ENCODE peak calls at places on chromosomes 7 and 10, in nine cellular contexts. One of them, this sample, is unnamed.

GRCh38 chr7:28662236-28662635 is 249.9 kb downstream of the CREB5 start:
- DNase-seq in GM12865: peak; percentile 22
- DNase-seq in kidney: no peak
- DNase-seq in uterus: no peak
- DNase-seq in ascending aorta: no peak
- DNase-seq in colonic mucosa: no peak
- DNase-seq in IMR-90: no peak
- DNase-seq in tibial nerve: no peak
- DNase-seq in GM12864: no peak
- DNase-seq in this sample: no peak

GRCh38 chr10:71390921-71391690 is 5.6 kb upstream of the CDH23 start:
- DNase-seq in kidney: no peak
- DNase-seq in uterus: no peak
- DNase-seq in tibial nerve: no peak
- DNase-seq in IMR-90: no peak
- DNase-seq in GM12864: no peak
- DNase-seq in GM12865: no peak
- DNase-seq in colonic mucosa: no peak
- DNase-seq in ascending aorta: peak; percentile 38
- DNase-seq in this sample: no peak

GRCh38 chr10:29083096-29083495 is 205.8 kb upstream of the LYZL1 start:
- DNase-seq in GM12864: no peak
- DNase-seq in kidney: no peak
- DNase-seq in ascending aorta: no peak
- DNase-seq in uterus: no peak
- DNase-seq in IMR-90: no peak
- DNase-seq in colonic mucosa: no peak
- DNase-seq in tibial nerve: no peak
- DNase-seq in GM12865: no peak
- DNase-seq in this sample: no peak

GRCh38 chr10:52599586-52600200 is 172.9 kb downstream of the MBL2 start:
- DNase-seq in ascending aorta: no peak
- DNase-seq in uterus: no peak
- DNase-seq in kidney: no peak
- DNase-seq in colonic mucosa: no peak
- DNase-seq in tibial nerve: no peak
- DNase-seq in GM12865: no peak
- DNase-seq in IMR-90: no peak
- DNase-seq in GM12864: no peak
- DNase-seq in this sample: no peak

GRCh38 chr10:1706711-1707110 is 30.6 kb downstream of the ADARB2 start:
- DNase-seq in IMR-90: no peak
- DNase-seq in colonic mucosa: no peak
- DNase-seq in uterus: no peak
- DNase-seq in kidney: no peak
- DNase-seq in GM12864: no peak
- DNase-seq in tibial nerve: no peak
- DNase-seq in ascending aorta: no peak
- DNase-seq in GM12865: peak; percentile 50
- DNase-seq in this sample: no peak

GRCh38 chr7:134900430-134900876 is 85.9 kb upstream of the AGBL3 start:
- DNase-seq in tibial nerve: no peak
- DNase-seq in uterus: no peak
- DNase-seq in kidney: no peak
- DNase-seq in GM12865: peak; percentile 60
- DNase-seq in IMR-90: no peak
- DNase-seq in GM12864: no peak
- DNase-seq in colonic mucosa: no peak
- DNase-seq in ascending aorta: no peak
- DNase-seq in this sample: no peak

GRCh38 chr7:4706384-4707032 is 24.4 kb downstream of the FOXK1 start:
- DNase-seq in colonic mucosa: no peak
- DNase-seq in uterus: no peak
- DNase-seq in IMR-90: peak; percentile 64
- DNase-seq in GM12865: no peak
- DNase-seq in tibial nerve: no peak
- DNase-seq in ascending aorta: no peak
- DNase-seq in kidney: no peak
- DNase-seq in GM12864: no peak
- DNase-seq in this sample: no peak

GRCh38 chr7:111274882-111275281 is 184.0 kb downstream of the LRRN3 start:
- DNase-seq in tibial nerve: no peak
- DNase-seq in IMR-90: peak; percentile 43
- DNase-seq in GM12865: no peak
- DNase-seq in kidney: no peak
- DNase-seq in colonic mucosa: no peak
- DNase-seq in ascending aorta: no peak
- DNase-seq in uterus: no peak
- DNase-seq in GM12864: no peak
- DNase-seq in this sample: no peak

GRCh38 chr10:132446661-132447445 is 49.9 kb downstream of the PWWP2B start:
- DNase-seq in ascending aorta: no peak
- DNase-seq in GM12864: no peak
- DNase-seq in colonic mucosa: peak; percentile 92
- DNase-seq in GM12865: peak; percentile 42
- DNase-seq in IMR-90: peak; percentile 19
- DNase-seq in uterus: peak; percentile 56
- DNase-seq in tibial nerve: no peak
- DNase-seq in kidney: peak; percentile 92
- DNase-seq in this sample: peak; percentile 88

GRCh38 chr10:90204956-90205695 is 503.7 kb downstream of the KIF20B start:
- DNase-seq in GM12865: no peak
- DNase-seq in tibial nerve: no peak
- DNase-seq in kidney: no peak
- DNase-seq in IMR-90: no peak
- DNase-seq in ascending aorta: no peak
- DNase-seq in colonic mucosa: no peak
- DNase-seq in GM12864: no peak
- DNase-seq in uterus: no peak
- DNase-seq in this sample: no peak

GRCh38 chr7:46658281-46658680 is 737.2 kb upstream of the IGFBP3 start:
- DNase-seq in ascending aorta: no peak
- DNase-seq in GM12864: no peak
- DNase-seq in colonic mucosa: no peak
- DNase-seq in uterus: no peak
- DNase-seq in GM12865: no peak
- DNase-seq in IMR-90: no peak
- DNase-seq in tibial nerve: no peak
- DNase-seq in kidney: no peak
- DNase-seq in this sample: no peak

GRCh38 chr7:151839511-151839921 is 37.4 kb downstream of the PRKAG2 start:
- DNase-seq in colonic mucosa: no peak
- DNase-seq in tibial nerve: no peak
- DNase-seq in GM12865: no peak
- DNase-seq in IMR-90: no peak
- DNase-seq in kidney: peak; percentile 72
- DNase-seq in GM12864: no peak
- DNase-seq in ascending aorta: no peak
- DNase-seq in uterus: no peak
- DNase-seq in this sample: peak; percentile 43

GRCh38 chr10:122206471-122207065 is 64.5 kb upstream of the BTBD16 start:
- DNase-seq in GM12864: no peak
- DNase-seq in tibial nerve: no peak
- DNase-seq in GM12865: no peak
- DNase-seq in colonic mucosa: no peak
- DNase-seq in ascending aorta: no peak
- DNase-seq in uterus: no peak
- DNase-seq in kidney: no peak
- DNase-seq in IMR-90: peak; percentile 26
- DNase-seq in this sample: no peak

GRCh38 chr10:88702848-88703597 is 3.0 kb upstream of the LIPK start:
- DNase-seq in kidney: no peak
- DNase-seq in GM12865: no peak
- DNase-seq in colonic mucosa: peak; percentile 80
- DNase-seq in ascending aorta: no peak
- DNase-seq in uterus: no peak
- DNase-seq in IMR-90: peak; percentile 35
- DNase-seq in tibial nerve: no peak
- DNase-seq in GM12864: no peak
- DNase-seq in this sample: no peak

GRCh38 chr10:95530021-95530420 is 31.1 kb downstream of the SORBS1 start:
- DNase-seq in GM12865: no peak
- DNase-seq in IMR-90: no peak
- DNase-seq in uterus: no peak
- DNase-seq in kidney: no peak
- DNase-seq in ascending aorta: no peak
- DNase-seq in GM12864: no peak
- DNase-seq in colonic mucosa: no peak
- DNase-seq in tibial nerve: no peak
- DNase-seq in this sample: no peak

GRCh38 chr7:151774951-151775350 is 102.0 kb downstream of the PRKAG2 start:
- DNase-seq in colonic mucosa: no peak
- DNase-seq in kidney: no peak
- DNase-seq in GM12864: no peak
- DNase-seq in ascending aorta: no peak
- DNase-seq in uterus: no peak
- DNase-seq in GM12865: no peak
- DNase-seq in IMR-90: no peak
- DNase-seq in tibial nerve: no peak
- DNase-seq in this sample: no peak

GRCh38 chr10:63133787-63134557 is 844 bp downstream of the NRBF2 start:
- DNase-seq in GM12865: peak; percentile 78
- DNase-seq in kidney: no peak
- DNase-seq in GM12864: no peak
- DNase-seq in uterus: no peak
- DNase-seq in colonic mucosa: no peak
- DNase-seq in ascending aorta: no peak
- DNase-seq in tibial nerve: no peak
- DNase-seq in IMR-90: peak; percentile 53
- DNase-seq in this sample: no peak

GRCh38 chr7:12111461-12112405 is 99.4 kb upstream of the TMEM106B start:
- DNase-seq in GM12864: no peak
- DNase-seq in ascending aorta: no peak
- DNase-seq in GM12865: no peak
- DNase-seq in tibial nerve: no peak
- DNase-seq in kidney: peak; percentile 87
- DNase-seq in uterus: peak; percentile 39
- DNase-seq in IMR-90: no peak
- DNase-seq in colonic mucosa: no peak
- DNase-seq in this sample: peak; percentile 72

GRCh38 chr7:151376218-151376902 is 33.5 kb downstream of the WDR86 start:
- DNase-seq in uterus: peak; percentile 12
- DNase-seq in tibial nerve: no peak
- DNase-seq in GM12864: no peak
- DNase-seq in kidney: no peak
- DNase-seq in ascending aorta: no peak
- DNase-seq in IMR-90: no peak
- DNase-seq in colonic mucosa: no peak
- DNase-seq in GM12865: no peak
- DNase-seq in this sample: no peak

GRCh38 chr10:93751832-93752231 is 5.9 kb upstream of the LGI1 start:
- DNase-seq in uterus: no peak
- DNase-seq in IMR-90: peak; percentile 16
- DNase-seq in kidney: no peak
- DNase-seq in GM12865: peak; percentile 29
- DNase-seq in ascending aorta: no peak
- DNase-seq in tibial nerve: no peak
- DNase-seq in colonic mucosa: peak; percentile 41
- DNase-seq in GM12864: no peak
- DNase-seq in this sample: no peak

GRCh38 chr7:101586078-101586941 is 42.8 kb downstream of the MYL10 start:
- DNase-seq in ascending aorta: peak; percentile 37
- DNase-seq in IMR-90: no peak
- DNase-seq in uterus: no peak
- DNase-seq in tibial nerve: no peak
- DNase-seq in GM12864: no peak
- DNase-seq in kidney: peak; percentile 32
- DNase-seq in GM12865: no peak
- DNase-seq in colonic mucosa: peak; percentile 83
- DNase-seq in this sample: no peak

GRCh38 chr10:36119439-36119838 is 477.3 kb upstream of the FZD8 start:
- DNase-seq in colonic mucosa: no peak
- DNase-seq in uterus: no peak
- DNase-seq in IMR-90: no peak
- DNase-seq in ascending aorta: no peak
- DNase-seq in tibial nerve: peak; percentile 5
- DNase-seq in GM12864: no peak
- DNase-seq in GM12865: no peak
- DNase-seq in kidney: no peak
- DNase-seq in this sample: no peak
- H3K4me3 ChIP-seq in colonic mucosa: no peak overlapping the region
- H3K4me3 ChIP-seq in uterus: no peak overlapping the region
- H3K4me3 ChIP-seq in IMR-90: no peak overlapping the region
- H3K4me3 ChIP-seq in ascending aorta: no peak overlapping the region
- H3K4me3 ChIP-seq in tibial nerve: no peak overlapping the region
- H3K4me3 ChIP-seq in GM12864: no peak overlapping the region
- H3K4me3 ChIP-seq in GM12865: no peak overlapping the region
- H3K4me3 ChIP-seq in kidney: no peak overlapping the region
- H3K4me3 ChIP-seq in this sample: no peak overlapping the region

GRCh38 chr7:77822269-77822668 is 23.7 kb downstream of the PHTF2 start:
- DNase-seq in IMR-90: no peak
- DNase-seq in kidney: no peak
- DNase-seq in tibial nerve: no peak
- DNase-seq in ascending aorta: no peak
- DNase-seq in colonic mucosa: no peak
- DNase-seq in GM12864: no peak
- DNase-seq in uterus: no peak
- DNase-seq in GM12865: no peak
- DNase-seq in this sample: no peak
- H3K4me3 ChIP-seq in IMR-90: no peak overlapping the region
- H3K4me3 ChIP-seq in kidney: no peak overlapping the region
- H3K4me3 ChIP-seq in tibial nerve: no peak overlapping the region
- H3K4me3 ChIP-seq in ascending aorta: no peak overlapping the region
- H3K4me3 ChIP-seq in colonic mucosa: no peak overlapping the region
- H3K4me3 ChIP-seq in GM12864: no peak overlapping the region
- H3K4me3 ChIP-seq in uterus: no peak overlapping the region
- H3K4me3 ChIP-seq in GM12865: no peak overlapping the region
- H3K4me3 ChIP-seq in this sample: no peak overlapping the region

GRCh38 chr10:34808789-34809745 is 6.0 kb downstream of the PARD3 start:
- DNase-seq in uterus: no peak
- DNase-seq in IMR-90: peak; percentile 43
- DNase-seq in kidney: peak; percentile 89
- DNase-seq in tibial nerve: peak; percentile 23
- DNase-seq in GM12865: no peak
- DNase-seq in ascending aorta: no peak
- DNase-seq in colonic mucosa: peak; percentile 38
- DNase-seq in GM12864: no peak
- DNase-seq in this sample: peak; percentile 66
- H3K4me3 ChIP-seq in uterus: peak overlapping the region; percentile 3
- H3K4me3 ChIP-seq in IMR-90: peak overlapping the region; percentile 44
- H3K4me3 ChIP-seq in kidney: no peak overlapping the region
- H3K4me3 ChIP-seq in tibial nerve: peak overlapping the region; percentile 9
- H3K4me3 ChIP-seq in GM12865: no peak overlapping the region
- H3K4me3 ChIP-seq in ascending aorta: peak overlapping the region; percentile 28
- H3K4me3 ChIP-seq in colonic mucosa: no peak overlapping the region
- H3K4me3 ChIP-seq in GM12864: no peak overlapping the region
- H3K4me3 ChIP-seq in this sample: peak overlapping the region; percentile 31

DNA sequence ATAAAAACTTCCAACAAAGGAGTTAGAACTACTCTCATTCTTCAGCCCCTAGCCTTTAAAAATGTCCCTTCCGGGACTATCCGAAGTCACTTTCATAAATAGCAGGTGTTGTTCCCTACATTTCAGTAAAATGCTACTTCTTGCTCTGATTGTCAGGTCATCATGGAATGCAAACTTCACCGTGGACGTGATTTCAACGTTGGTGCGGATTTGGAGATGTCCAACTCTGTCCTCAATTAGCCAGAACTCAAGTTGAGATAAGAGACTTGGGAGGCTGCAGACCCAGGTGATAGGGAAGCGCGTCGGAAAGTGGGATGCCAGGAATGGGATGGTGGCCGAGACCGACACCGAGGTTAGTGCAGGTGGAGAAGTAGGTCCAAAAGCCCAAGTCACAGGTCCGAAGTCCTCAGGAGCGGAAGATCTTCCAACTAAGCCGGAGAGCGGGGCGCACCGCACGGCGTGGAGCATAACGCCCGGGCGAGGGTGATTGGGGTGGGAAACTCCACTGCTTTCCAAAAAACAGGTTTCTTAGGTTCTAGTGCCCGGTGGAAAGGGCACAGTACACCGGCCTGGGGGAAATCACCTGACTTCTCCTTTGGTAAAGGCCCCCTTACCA is 11.5 kb upstream of the SPAG6 start:
- DNase-seq in ascending aorta: no peak
- DNase-seq in uterus: no peak
- DNase-seq in IMR-90: no peak
- DNase-seq in GM12865: no peak
- DNase-seq in GM12864: no peak
- DNase-seq in kidney: no peak
- DNase-seq in colonic mucosa: no peak
- DNase-seq in tibial nerve: no peak
- DNase-seq in this sample: no peak
- H3K4me3 ChIP-seq in ascending aorta: no peak overlapping the region
- H3K4me3 ChIP-seq in uterus: no peak overlapping the region
- H3K4me3 ChIP-seq in IMR-90: no peak overlapping the region
- H3K4me3 ChIP-seq in GM12865: no peak overlapping the region
- H3K4me3 ChIP-seq in GM12864: no peak overlapping the region
- H3K4me3 ChIP-seq in kidney: no peak overlapping the region
- H3K4me3 ChIP-seq in colonic mucosa: no peak overlapping the region
- H3K4me3 ChIP-seq in tibial nerve: no peak overlapping the region
- H3K4me3 ChIP-seq in this sample: peak overlapping the region; percentile 15